ENCODE peak calls at places on chromosome X, in six cellular contexts. One of them, this sample, is unnamed.

GRCh38 chrX:126165721-126166401 is at the start of gene DCAF12L2:
- DNase-seq in breast epithelium: no peak
- DNase-seq in stomach: no peak
- DNase-seq in spleen: peak; percentile 70
- DNase-seq in transverse colon: no peak
- DNase-seq in H1: no peak
- DNase-seq in this sample: no peak

GRCh38 chrX:24415921-24416320 is 49.2 kb upstream of the PDK3 start:
- DNase-seq in spleen: no peak
- DNase-seq in stomach: no peak
- DNase-seq in breast epithelium: no peak
- DNase-seq in H1: no peak
- DNase-seq in transverse colon: no peak
- DNase-seq in this sample: no peak

GRCh38 chrX:77679145-77679544 is 106.9 kb downstream of the ATRX start:
- DNase-seq in H1: no peak
- DNase-seq in spleen: no peak
- DNase-seq in transverse colon: no peak
- DNase-seq in breast epithelium: no peak
- DNase-seq in stomach: no peak
- DNase-seq in this sample: no peak

GRCh38 chrX:119638725-119639471 is 32.7 kb upstream of the NKRF start:
- DNase-seq in transverse colon: no peak
- DNase-seq in stomach: no peak
- DNase-seq in breast epithelium: no peak
- DNase-seq in spleen: no peak
- DNase-seq in H1: no peak
- DNase-seq in this sample: no peak

GRCh38 chrX:40484408-40485091 is 96.2 kb upstream of the ATP6AP2 start:
- DNase-seq in transverse colon: no peak
- DNase-seq in breast epithelium: no peak
- DNase-seq in H1: no peak
- DNase-seq in stomach: no peak
- DNase-seq in spleen: no peak
- DNase-seq in this sample: no peak

GRCh38 chrX:150546711-150547153 is 21.7 kb upstream of the MTM1 start:
- DNase-seq in stomach: no peak
- DNase-seq in H1: no peak
- DNase-seq in spleen: no peak
- DNase-seq in breast epithelium: no peak
- DNase-seq in transverse colon: no peak
- DNase-seq in this sample: no peak

GRCh38 chrX:142854970-142855369 is 170.8 kb upstream of the SPANXN4 start:
- DNase-seq in breast epithelium: no peak
- DNase-seq in H1: no peak
- DNase-seq in transverse colon: no peak
- DNase-seq in stomach: no peak
- DNase-seq in spleen: no peak
- DNase-seq in this sample: no peak

GRCh38 chrX:10636337-10636736 is 16.0 kb upstream of the MID1 start:
- DNase-seq in H1: no peak
- DNase-seq in transverse colon: peak; percentile 28
- DNase-seq in stomach: no peak
- DNase-seq in breast epithelium: no peak
- DNase-seq in spleen: no peak
- DNase-seq in this sample: no peak

GRCh38 chrX:12994321-12994720 is 19.4 kb downstream of the TMSB4X start:
- DNase-seq in breast epithelium: no peak
- DNase-seq in transverse colon: no peak
- DNase-seq in spleen: no peak
- DNase-seq in H1: no peak
- DNase-seq in stomach: peak; percentile 47
- DNase-seq in this sample: no peak

GRCh38 chrX:17590892-17591740 is 146.2 kb upstream of the SCML1 start:
- DNase-seq in transverse colon: peak; percentile 59
- DNase-seq in spleen: no peak
- DNase-seq in H1: peak; percentile 36
- DNase-seq in stomach: peak; percentile 65
- DNase-seq in breast epithelium: peak; percentile 40
- DNase-seq in this sample: no peak

GRCh38 chrX:39613997-39614679 is 483.6 kb downstream of the BCOR start:
- DNase-seq in stomach: no peak
- DNase-seq in H1: peak; percentile 25
- DNase-seq in breast epithelium: peak; percentile 70
- DNase-seq in transverse colon: peak; percentile 19
- DNase-seq in spleen: no peak
- DNase-seq in this sample: no peak

GRCh38 chrX:38561126-38561868 is at the start of gene TSPAN7:
- DNase-seq in stomach: peak; percentile 86
- DNase-seq in spleen: peak; percentile 90
- DNase-seq in H1: no peak
- DNase-seq in breast epithelium: peak; percentile 53
- DNase-seq in transverse colon: peak; percentile 86
- DNase-seq in this sample: no peak

GRCh38 chrX:39591099-39591498 is 506.7 kb downstream of the BCOR start:
- DNase-seq in breast epithelium: no peak
- DNase-seq in H1: no peak
- DNase-seq in transverse colon: no peak
- DNase-seq in spleen: no peak
- DNase-seq in stomach: no peak
- DNase-seq in this sample: no peak

GRCh38 chrX:154751121-154751668 is 318 bp upstream of the GAB3 start:
- DNase-seq in transverse colon: no peak
- DNase-seq in stomach: no peak
- DNase-seq in spleen: peak; percentile 82
- DNase-seq in H1: no peak
- DNase-seq in breast epithelium: no peak
- DNase-seq in this sample: no peak

GRCh38 chrX:87078231-87078630 is 439.4 kb upstream of the KLHL4 start:
- DNase-seq in spleen: no peak
- DNase-seq in H1: no peak
- DNase-seq in breast epithelium: no peak
- DNase-seq in stomach: no peak
- DNase-seq in transverse colon: no peak
- DNase-seq in this sample: no peak

GRCh38 chrX:20530319-20530979 is 263.7 kb upstream of the RPS6KA3 start:
- DNase-seq in transverse colon: peak; percentile 57
- DNase-seq in stomach: peak; percentile 53
- DNase-seq in H1: no peak
- DNase-seq in breast epithelium: peak; percentile 26
- DNase-seq in spleen: no peak
- DNase-seq in this sample: no peak

GRCh38 chrX:42106556-42106955 is 183.2 kb upstream of the CASK start:
- DNase-seq in H1: no peak
- DNase-seq in stomach: no peak
- DNase-seq in spleen: no peak
- DNase-seq in breast epithelium: no peak
- DNase-seq in transverse colon: no peak
- DNase-seq in this sample: no peak

GRCh38 chrX:68433155-68433980 is at the start of gene OPHN1:
- DNase-seq in H1: peak; percentile 34
- DNase-seq in breast epithelium: peak; percentile 57
- DNase-seq in transverse colon: peak; percentile 83
- DNase-seq in stomach: peak; percentile 82
- DNase-seq in spleen: peak; percentile 81
- DNase-seq in this sample: peak; percentile 92

GRCh38 chrX:117645639-117646038 is 471.0 kb downstream of the KLHL13 start:
- DNase-seq in breast epithelium: no peak
- DNase-seq in H1: no peak
- DNase-seq in transverse colon: no peak
- DNase-seq in spleen: no peak
- DNase-seq in stomach: no peak
- DNase-seq in this sample: no peak

GRCh38 chrX:95884196-95884595 is 800.4 kb upstream of the DIAPH2 start:
- DNase-seq in transverse colon: no peak
- DNase-seq in H1: no peak
- DNase-seq in stomach: no peak
- DNase-seq in breast epithelium: no peak
- DNase-seq in spleen: no peak
- DNase-seq in this sample: no peak

GRCh38 chrX:1749499-1749898 is 134.6 kb downstream of the ASMT start:
- DNase-seq in stomach: no peak
- DNase-seq in spleen: no peak
- DNase-seq in H1: no peak
- DNase-seq in transverse colon: no peak
- DNase-seq in breast epithelium: no peak
- DNase-seq in this sample: no peak

GRCh38 chrX:69109706-69110635 is 55.3 kb downstream of the PJA1 start:
- DNase-seq in stomach: no peak
- DNase-seq in breast epithelium: peak; percentile 62
- DNase-seq in H1: no peak
- DNase-seq in spleen: no peak
- DNase-seq in transverse colon: no peak
- DNase-seq in this sample: no peak

GRCh38 chrX:136198678-136199243 is 51.4 kb downstream of the FHL1 start:
- DNase-seq in spleen: no peak
- DNase-seq in breast epithelium: no peak
- DNase-seq in stomach: no peak
- DNase-seq in H1: no peak
- DNase-seq in transverse colon: no peak
- DNase-seq in this sample: no peak

GRCh38 chrX:150429577-150429976 is 66.5 kb downstream of the MAMLD1 start:
- DNase-seq in breast epithelium: no peak
- DNase-seq in transverse colon: no peak
- DNase-seq in stomach: no peak
- DNase-seq in H1: no peak
- DNase-seq in spleen: no peak
- DNase-seq in this sample: no peak

GRCh38 chrX:134528936-134529335 is 69.0 kb downstream of the HPRT1 start:
- DNase-seq in spleen: no peak
- DNase-seq in breast epithelium: no peak
- DNase-seq in H1: no peak
- DNase-seq in stomach: no peak
- DNase-seq in transverse colon: no peak
- DNase-seq in this sample: no peak

GRCh38 chrX:109172091-109172602 is 309.7 kb downstream of the GUCY2F start:
- DNase-seq in transverse colon: no peak
- DNase-seq in H1: no peak
- DNase-seq in spleen: no peak
- DNase-seq in stomach: no peak
- DNase-seq in breast epithelium: no peak
- DNase-seq in this sample: no peak

GRCh38 chrX:119688856-119689455 is 4.0 kb downstream of the SEPTIN6 start:
- DNase-seq in spleen: no peak
- DNase-seq in stomach: no peak
- DNase-seq in H1: no peak
- DNase-seq in breast epithelium: no peak
- DNase-seq in transverse colon: no peak
- DNase-seq in this sample: no peak

GRCh38 chrX:13220916-13221315 is 98.9 kb downstream of the ATXN3L start:
- DNase-seq in spleen: no peak
- DNase-seq in H1: no peak
- DNase-seq in stomach: no peak
- DNase-seq in breast epithelium: no peak
- DNase-seq in transverse colon: no peak
- DNase-seq in this sample: no peak

GRCh38 chrX:39499996-39500395 is 597.8 kb downstream of the BCOR start:
- DNase-seq in spleen: no peak
- DNase-seq in stomach: no peak
- DNase-seq in breast epithelium: no peak
- DNase-seq in H1: no peak
- DNase-seq in transverse colon: no peak
- DNase-seq in this sample: no peak

GRCh38 chrX:70769659-70770232 is 138.8 kb downstream of the TEX11 start:
- DNase-seq in H1: no peak
- DNase-seq in stomach: no peak
- DNase-seq in breast epithelium: no peak
- DNase-seq in spleen: no peak
- DNase-seq in transverse colon: no peak
- DNase-seq in this sample: no peak

GRCh38 chrX:73577368-73577767 is 14.4 kb downstream of the CHIC1 start:
- DNase-seq in spleen: no peak
- DNase-seq in stomach: no peak
- DNase-seq in breast epithelium: no peak
- DNase-seq in transverse colon: no peak
- DNase-seq in H1: no peak
- DNase-seq in this sample: no peak

GRCh38 chrX:147478899-147479298 is 432.8 kb upstream of the FMR1 start:
- DNase-seq in breast epithelium: no peak
- DNase-seq in H1: no peak
- DNase-seq in transverse colon: no peak
- DNase-seq in spleen: no peak
- DNase-seq in stomach: no peak
- DNase-seq in this sample: no peak
- H3K27me3 ChIP-seq in breast epithelium: no peaks in the 10 kb centered on the region
- H3K27me3 ChIP-seq in H1: no peaks in the 10 kb centered on the region
- H3K27me3 ChIP-seq in transverse colon: no peaks in the 10 kb centered on the region
- H3K27me3 ChIP-seq in spleen: no peaks in the 10 kb centered on the region
- H3K27me3 ChIP-seq in stomach: no peaks in the 10 kb centered on the region
- H3K27me3 ChIP-seq in this sample: no peaks in the 10 kb centered on the region

GRCh38 chrX:105328773-105329172 is 108.3 kb upstream of the TEX13A start:
- DNase-seq in H1: no peak
- DNase-seq in stomach: no peak
- DNase-seq in breast epithelium: no peak
- DNase-seq in transverse colon: no peak
- DNase-seq in spleen: no peak
- DNase-seq in this sample: no peak
- TF ChIP-seq POLR2AphosphoS5 in H1: no peak
- TF ChIP-seq POLR2AphosphoS5 in stomach: no peak
- TF ChIP-seq POLR2AphosphoS5 in breast epithelium: no peak
- TF ChIP-seq POLR2AphosphoS5 in transverse colon: no peak
- TF ChIP-seq POLR2AphosphoS5 in spleen: no peak
- TF ChIP-seq POLR2AphosphoS5 in this sample: no peak

DNA sequence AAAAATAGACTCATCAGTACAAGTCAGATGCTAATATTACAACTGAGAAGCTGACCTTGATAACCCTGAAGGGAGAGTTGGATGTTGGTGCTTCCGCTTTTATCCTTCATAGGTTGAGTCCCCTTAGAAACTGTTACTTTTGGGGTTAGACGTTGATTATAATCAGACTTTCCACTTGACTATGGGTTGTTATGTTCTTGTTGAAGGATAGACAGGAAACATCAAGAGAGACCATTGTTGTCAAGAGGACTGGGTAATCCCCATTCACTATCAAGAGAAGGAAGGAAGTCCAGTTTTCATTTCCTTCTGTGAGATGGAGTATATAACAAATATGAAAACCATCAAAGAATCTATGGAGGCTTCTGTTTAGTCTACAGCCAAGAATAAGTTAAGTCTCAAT is 229.9 kb upstream of the AFF2 start:
- DNase-seq in spleen: no peak
- DNase-seq in transverse colon: no peak
- DNase-seq in H1: no peak
- DNase-seq in stomach: no peak
- DNase-seq in breast epithelium: no peak
- DNase-seq in this sample: no peak
- H3K9me3 ChIP-seq in spleen: no peaks in the 10 kb centered on the region
- H3K9me3 ChIP-seq in transverse colon: no peaks in the 10 kb centered on the region
- H3K9me3 ChIP-seq in H1: no peaks in the 10 kb centered on the region
- H3K9me3 ChIP-seq in stomach: no peaks in the 10 kb centered on the region
- H3K9me3 ChIP-seq in breast epithelium: no peaks in the 10 kb centered on the region
- H3K9me3 ChIP-seq in this sample: no peaks in the 10 kb centered on the region

GRCh38 chrX:103175944-103176753 is 38.8 kb upstream of the BEX4 start:
- DNase-seq in stomach: peak; percentile 72
- DNase-seq in H1: no peak
- DNase-seq in breast epithelium: peak; percentile 40
- DNase-seq in transverse colon: peak; percentile 59
- DNase-seq in spleen: no peak
- DNase-seq in this sample: no peak

GRCh38 chrX:103171353-103171752 is 43.6 kb upstream of the BEX4 start:
- DNase-seq in spleen: no peak
- DNase-seq in H1: no peak
- DNase-seq in breast epithelium: no peak
- DNase-seq in stomach: no peak
- DNase-seq in transverse colon: no peak
- DNase-seq in this sample: no peak

GRCh38 chrX:103170216-103170615 is 44.7 kb upstream of the BEX4 start:
- DNase-seq in breast epithelium: no peak
- DNase-seq in spleen: no peak
- DNase-seq in H1: no peak
- DNase-seq in stomach: no peak
- DNase-seq in transverse colon: no peak
- DNase-seq in this sample: no peak
- H3K27me3 ChIP-seq in breast epithelium: no peaks in the 10 kb centered on the region
- H3K27me3 ChIP-seq in spleen: no peaks in the 10 kb centered on the region
- H3K27me3 ChIP-seq in H1: no peaks in the 10 kb centered on the region
- H3K27me3 ChIP-seq in stomach: no peaks in the 10 kb centered on the region
- H3K27me3 ChIP-seq in transverse colon: no peaks in the 10 kb centered on the region
- H3K27me3 ChIP-seq in this sample: no peaks in the 10 kb centered on the region

This sample was measured in esophagus muscularis mucosa.